ENCODE peak calls at places on chromosomes 2 and 18, in nine cellular contexts. Q, T, U, K, C, O, A, H and F are unnamed samples.

GRCh38 chr2:128306081-128306930 is 12.4 kb downstream of the HS6ST1 start:
- DNase-seq in Q (peak; percentile 77), T (no peak), U (no peak), K (no peak), C (peak; percentile 51), O (peak; percentile 98), A (peak; percentile 86), H (peak; percentile 85), F (peak; percentile 88)

GRCh38 chr18:11909597-11910026 is 1.5 kb upstream of the MPPE1 start:
- DNase-seq in Q (no peak), T (no peak), U (no peak), K (no peak), C (no peak), O (peak; percentile 24), A (peak; percentile 31), H (no peak), F (peak; percentile 83)

GRCh38 chr2:67524236-67524635 is 127.1 kb downstream of the ETAA1 start:
- DNase-seq in Q (no peak), T (no peak), U (no peak), K (no peak), C (no peak), O (no peak), A (no peak), H (no peak), F (peak; percentile 61)

GRCh38 chr2:68743531-68743930 is 8.9 kb downstream of the ARHGAP25 start:
- DNase-seq in Q (no peak), T (no peak), U (no peak), K (peak; percentile 34), C (no peak), O (no peak), A (no peak), H (no peak), F (no peak)

GRCh38 chr2:232304236-232304635 is 74.3 kb upstream of the ALPP start:
- DNase-seq in Q (no peak), T (no peak), U (no peak), K (no peak), C (no peak), O (no peak), A (no peak), H (no peak), F (no peak)

GRCh38 chr2:84846041-84846663 is 34.7 kb downstream of the TRABD2A start:
- DNase-seq in Q (peak; percentile 60), T (peak; percentile 27), U (peak; percentile 17), K (peak; percentile 65), C (no peak), O (peak; percentile 59), A (peak; percentile 29), H (no peak), F (no peak)

GRCh38 chr2:39320162-39320561 is 76.4 kb upstream of the CDKL4 start:
- DNase-seq in Q (no peak), T (no peak), U (no peak), K (no peak), C (no peak), O (no peak), A (no peak), H (no peak), F (no peak)

GRCh38 chr18:48910972-48911545 is 39.7 kb downstream of the SMAD7 start:
- DNase-seq in Q (peak; percentile 24), T (no peak), U (peak; percentile 62), K (no peak), C (no peak), O (no peak), A (no peak), H (no peak), F (no peak)

GRCh38 chr2:47402555-47402804 is 476 bp upstream of the MSH2 start:
- DNase-seq in Q (no peak), T (no peak), U (no peak), K (no peak), C (no peak), O (no peak), A (peak; percentile 25), H (no peak), F (peak; percentile 39)
- H3K4me3 ChIP-seq in Q (peak overlapping the region; percentile 94), T (peak overlapping the region; percentile 86), U (peak overlapping the region; percentile 97), K (peak overlapping the region; percentile 81), C (peak overlapping the region; percentile 65), O (peak overlapping the region; percentile 69), A (peak overlapping the region; percentile 87), H (peak overlapping the region; percentile 79), F (peak overlapping the region; percentile 91)

DNA sequence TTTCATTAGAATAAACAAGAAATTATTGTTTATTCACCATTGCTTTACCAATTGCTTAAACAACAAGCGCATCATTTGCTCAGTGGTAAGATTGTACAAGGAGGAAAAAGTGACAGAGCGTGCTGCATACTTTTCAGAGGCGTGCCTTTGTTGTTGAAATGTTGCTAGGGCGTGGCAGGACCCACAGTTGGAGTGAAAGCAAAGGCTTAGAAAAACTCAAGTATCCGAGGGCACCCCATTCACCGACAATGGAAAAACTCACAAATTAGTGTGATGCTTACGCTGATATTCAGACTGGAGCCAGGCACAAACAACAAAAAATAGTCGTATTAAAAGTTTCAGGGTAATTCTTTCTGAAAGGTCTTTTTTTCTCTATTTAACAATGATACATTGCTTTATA is 37.6 kb upstream of the RTTN start:
- DNase-seq in Q (no peak), T (no peak), U (no peak), K (no peak), C (no peak), O (peak; percentile 14), A (no peak), H (no peak), F (peak; percentile 81)
- H3K4me3 ChIP-seq in Q (no peak overlapping the region), T (no peak overlapping the region), U (no peak overlapping the region), K (no peak overlapping the region), C (no peak overlapping the region), O (peak overlapping the region; percentile 5), A (no peak overlapping the region), H (no peak overlapping the region), F (no peak overlapping the region)

GRCh38 chr2:191263050-191263449 is 17.8 kb downstream of the MYO1B start:
- DNase-seq in Q (no peak), T (no peak), U (no peak), K (no peak), C (no peak), O (no peak), A (peak; percentile 22), H (no peak), F (no peak)

GRCh38 chr2:191264647-191265079 is 19.5 kb downstream of the MYO1B start:
- DNase-seq in Q (no peak), T (no peak), U (no peak), K (no peak), C (no peak), O (peak; percentile 91), A (peak; percentile 62), H (no peak), F (no peak)

GRCh38 chr2:191266201-191266600 is 21.0 kb downstream of the MYO1B start:
- DNase-seq in Q (no peak), T (no peak), U (no peak), K (no peak), C (no peak), O (no peak), A (peak; percentile 16), H (no peak), F (no peak)

GRCh38 chr2:191268596-191268995 is 23.4 kb downstream of the MYO1B start:
- DNase-seq in Q (no peak), T (no peak), U (no peak), K (no peak), C (no peak), O (no peak), A (no peak), H (no peak), F (no peak)

DNA sequence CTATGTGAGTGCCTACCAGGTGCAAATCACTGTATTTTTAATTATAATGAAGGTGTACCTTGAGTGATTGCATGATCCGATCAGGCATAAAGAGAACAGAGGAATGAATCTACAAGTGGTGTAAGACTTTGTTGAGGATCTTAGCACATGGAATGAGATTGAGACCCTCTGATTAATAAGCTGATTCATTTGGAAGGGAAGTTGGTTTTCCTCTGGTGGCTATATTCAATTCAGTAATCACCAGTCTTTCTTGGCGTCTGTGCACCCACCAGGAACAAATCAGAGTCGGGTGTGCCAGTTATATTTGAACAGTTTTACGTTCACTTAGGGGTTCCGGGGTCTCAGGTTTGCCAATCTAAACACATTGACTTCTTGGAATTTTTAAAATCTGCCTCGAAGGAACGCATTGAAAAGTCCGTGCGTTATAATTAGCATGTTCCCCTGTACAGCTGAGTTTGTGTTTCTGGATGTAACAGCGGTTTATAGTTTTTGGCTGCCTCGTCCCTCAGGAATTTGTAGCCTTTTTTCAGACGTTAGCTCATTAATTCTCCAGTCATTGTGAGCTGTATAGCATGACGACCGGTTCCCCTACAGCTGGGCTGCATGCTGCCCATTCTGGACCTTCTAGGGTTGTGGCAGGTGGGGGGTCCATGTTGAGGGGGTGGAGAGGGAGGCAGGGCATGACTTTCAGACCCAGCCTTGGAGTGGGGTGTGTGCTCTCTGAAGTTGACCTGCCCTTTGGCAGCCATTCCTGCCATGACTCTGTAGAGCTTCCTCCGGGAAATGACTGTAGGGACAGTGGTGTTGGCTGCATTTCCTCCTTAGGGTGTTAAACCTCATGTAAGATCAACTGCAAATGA is 20.3 kb downstream of the MYO1B start:
- DNase-seq in Q (no peak), T (no peak), U (no peak), K (no peak), C (no peak), O (peak; percentile 79), A (peak; percentile 56), H (no peak), F (no peak)
- H3K4me3 ChIP-seq in Q (peak overlapping the region; percentile 19), T (no peak overlapping the region), U (peak overlapping the region; percentile 59), K (no peak overlapping the region), C (no peak overlapping the region), O (no peak overlapping the region), A (no peak overlapping the region), H (peak overlapping the region; percentile 27), F (no peak overlapping the region)

GRCh38 chr2:30339071-30339470 is 107.7 kb downstream of the LBH start:
- DNase-seq in Q (no peak), T (no peak), U (no peak), K (no peak), C (no peak), O (no peak), A (no peak), H (no peak), F (no peak)

GRCh38 chr2:30336978-30337841 is 105.9 kb downstream of the LBH start:
- DNase-seq in Q (peak; percentile 81), T (peak; percentile 90), U (no peak), K (peak; percentile 84), C (no peak), O (no peak), A (no peak), H (peak; percentile 59), F (no peak)

GRCh38 chr2:30334738-30335426 is 103.5 kb downstream of the LBH start:
- DNase-seq in Q (peak; percentile 61), T (peak; percentile 40), U (no peak), K (peak; percentile 67), C (no peak), O (no peak), A (no peak), H (peak; percentile 43), F (peak; percentile 7)

GRCh38 chr2:30338475-30338874 is 107.1 kb downstream of the LBH start:
- DNase-seq in Q (no peak), T (no peak), U (no peak), K (no peak), C (no peak), O (no peak), A (no peak), H (no peak), F (no peak)

DNA sequence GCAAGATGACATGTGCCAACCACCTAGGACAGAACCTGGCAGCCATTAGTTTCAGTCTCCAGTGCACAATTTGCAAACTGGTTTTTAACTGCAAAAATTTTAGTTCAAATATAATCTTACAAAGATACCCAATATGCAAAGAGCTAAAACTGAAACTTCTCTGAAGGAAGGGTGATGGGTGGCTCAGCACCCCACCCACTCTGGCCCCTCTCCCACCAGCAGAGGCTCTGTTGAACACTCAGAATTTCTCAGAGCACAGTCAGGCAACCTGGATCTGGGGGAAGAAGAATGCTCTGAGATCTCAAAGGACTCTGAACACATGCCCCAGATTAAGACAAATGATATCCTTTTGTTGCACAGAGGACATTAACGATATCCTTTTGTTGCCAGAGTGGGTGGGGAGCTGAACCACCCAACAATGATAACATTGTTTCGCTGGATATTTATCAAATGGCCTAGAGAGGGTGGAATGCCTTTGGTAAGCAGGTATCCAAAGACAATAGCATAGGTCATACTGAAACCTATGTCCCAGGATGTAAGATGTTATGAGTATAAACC is 104.7 kb downstream of the LBH start:
- DNase-seq in Q (no peak), T (no peak), U (no peak), K (no peak), C (no peak), O (no peak), A (no peak), H (no peak), F (no peak)
- H3K4me3 ChIP-seq in Q (no peak overlapping the region), T (peak overlapping the region; percentile 48), U (no peak overlapping the region), K (peak overlapping the region; percentile 43), C (no peak overlapping the region), O (no peak overlapping the region), A (no peak overlapping the region), H (no peak overlapping the region), F (no peak overlapping the region)